ENCODE peak calls at places on chromosomes 3 and 15, in six cellular contexts. X is suprapubic skin, E is lower lobe of right lung, L is aorta, T is DND-41, F is WERI-Rb-1. Q is an unnamed sample.

GRCh38 chr3:189563841-189564563 is 67.2 kb upstream of the TP63 start:
- DNase-seq in X (no peak), E (no peak), L (no peak), T (no peak), F (no peak), Q (no peak)

GRCh38 chr15:68626739-68627138 is 47.9 kb downstream of the CORO2B start:
- DNase-seq in X (no peak), E (no peak), L (no peak), T (no peak), F (no peak), Q (no peak)

GRCh38 chr3:105402287-105402801 is 35.6 kb downstream of the ALCAM start:
- DNase-seq in X (no peak), E (no peak), L (no peak), T (no peak), F (no peak), Q (no peak)

GRCh38 chr15:64455951-64456350 is 4.4 kb upstream of the ZNF609 start:
- DNase-seq in X (no peak), E (no peak), L (peak; percentile 73), T (no peak), F (no peak), Q (no peak)

GRCh38 chr3:64352596-64352989 is 127.3 kb upstream of the PRICKLE2 start:
- DNase-seq in X (no peak), E (no peak), L (no peak), T (no peak), F (no peak), Q (no peak)

GRCh38 chr15:31387483-31388118 is 61.0 kb downstream of the KLF13 start:
- DNase-seq in X (peak; percentile 3), E (no peak), L (peak; percentile 68), T (peak; percentile 43), F (no peak), Q (no peak)

GRCh38 chr3:114079761-114080160 is 23.2 kb downstream of the QTRT2 start:
- DNase-seq in X (no peak), E (no peak), L (no peak), T (no peak), F (no peak), Q (no peak)

GRCh38 chr3:10942806-10943205 is 49.7 kb upstream of the SLC6A1 start:
- DNase-seq in X (no peak), E (no peak), L (no peak), T (no peak), F (no peak), Q (no peak)

GRCh38 chr3:64295594-64295993 is 70.3 kb upstream of the PRICKLE2 start:
- DNase-seq in X (peak; percentile 64), E (no peak), L (peak; percentile 52), T (no peak), F (no peak), Q (no peak)

GRCh38 chr15:61835029-61835428 is 225.2 kb downstream of the VPS13C start:
- DNase-seq in X (no peak), E (no peak), L (no peak), T (no peak), F (no peak), Q (no peak)

GRCh38 chr3:136473716-136474326 is 223.7 kb downstream of the PCCB start:
- DNase-seq in X (no peak), E (no peak), L (no peak), T (no peak), F (no peak), Q (no peak)

GRCh38 chr15:71449956-71450355 is 334.7 kb downstream of the THSD4 start:
- DNase-seq in X (no peak), E (no peak), L (no peak), T (no peak), F (no peak), Q (no peak)
- H3K36me3 ChIP-seq in X (no peaks in the 10 kb centered on the region), E (no peaks in the 10 kb centered on the region), L (no peaks in the 10 kb centered on the region), T (no peaks in the 10 kb centered on the region), F (no peaks in the 10 kb centered on the region), Q (no peaks in the 10 kb centered on the region)

DNA sequence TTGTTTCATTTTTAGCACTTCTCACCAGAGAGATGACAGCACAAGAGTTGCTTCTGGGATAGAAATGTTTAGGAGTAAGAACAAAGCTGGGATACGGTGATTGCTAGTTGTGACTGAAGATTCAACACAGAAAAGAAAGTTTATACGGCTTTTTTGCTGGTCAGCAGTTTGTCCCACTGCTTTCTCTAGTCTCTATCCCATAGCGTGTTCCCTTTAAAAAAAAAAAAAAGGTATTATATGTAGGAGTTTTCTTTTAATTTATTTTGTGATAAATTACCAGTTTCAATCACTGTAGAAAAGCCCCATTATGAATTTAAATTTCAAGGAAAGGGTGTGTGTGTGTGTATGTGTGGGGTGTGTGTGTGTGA is 48.0 kb downstream of the PGPEP1L start:
- DNase-seq in X (no peak), E (no peak), L (no peak), T (no peak), F (no peak), Q (no peak)
- H3K27ac ChIP-seq in X (no peak overlapping the region), E (no peak overlapping the region), L (no peak overlapping the region), T (peak overlapping the region; percentile 37), F (peak overlapping the region; percentile 53), Q (no peak overlapping the region)

GRCh38 chr15:49026700-49027099 is 19.5 kb downstream of the SECISBP2L start:
- DNase-seq in X (no peak), E (no peak), L (no peak), T (no peak), F (no peak), Q (no peak)

GRCh38 chr15:49023354-49023753 is 22.9 kb downstream of the SECISBP2L start:
- DNase-seq in X (no peak), E (no peak), L (no peak), T (no peak), F (no peak), Q (no peak)

GRCh38 chr15:49024840-49025239 is 21.4 kb downstream of the SECISBP2L start:
- DNase-seq in X (no peak), E (no peak), L (no peak), T (no peak), F (no peak), Q (no peak)
- H3K36me3 ChIP-seq in X (peaks cover 61% of the 10 kb centered on the region), E (peaks cover 96% of the 10 kb centered on the region), L (no peaks in the 10 kb centered on the region), T (peaks cover 3% of the 10 kb centered on the region), F (peaks cover 15% of the 10 kb centered on the region), Q (peaks cover 84% of the 10 kb centered on the region)

DNA sequence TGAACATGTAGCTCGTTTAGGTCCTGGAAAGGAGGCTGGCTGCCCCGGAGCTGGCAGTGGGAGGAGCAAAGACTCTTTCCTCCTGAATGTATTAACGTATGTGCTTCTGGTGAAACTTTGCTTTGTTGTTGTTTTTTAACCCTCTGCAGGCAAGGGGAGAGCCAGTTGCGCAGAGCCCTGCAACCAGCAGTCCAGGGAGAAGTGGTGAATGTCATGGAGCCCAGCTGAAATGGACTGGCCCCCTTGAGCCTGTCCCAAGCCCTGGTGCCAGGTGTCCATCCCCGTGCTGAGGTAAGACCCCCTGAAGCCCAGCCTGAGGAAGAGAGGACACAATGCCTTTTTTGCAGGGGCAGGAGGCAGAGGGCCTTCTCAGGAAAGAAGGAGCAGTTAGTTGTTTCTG is 33.3 kb downstream of the ST6GAL1 start:
- DNase-seq in X (no peak), E (no peak), L (no peak), T (no peak), F (no peak), Q (no peak)
- H3K27ac ChIP-seq in X (no peak overlapping the region), E (no peak overlapping the region), L (no peak overlapping the region), T (no peak overlapping the region), F (no peak overlapping the region), Q (no peak overlapping the region)

GRCh38 chr3:15083190-15083700 is 15.7 kb downstream of the RBSN start:
- DNase-seq in X (no peak), E (no peak), L (no peak), T (no peak), F (no peak), Q (no peak)

GRCh38 chr3:15086699-15087098 is 12.2 kb downstream of the RBSN start:
- DNase-seq in X (no peak), E (no peak), L (no peak), T (no peak), F (no peak), Q (no peak)

GRCh38 chr3:15081960-15082664 is 16.8 kb downstream of the RBSN start:
- DNase-seq in X (no peak), E (peak; percentile 64), L (peak; percentile 53), T (no peak), F (no peak), Q (no peak)

GRCh38 chr3:15089201-15089600 is 9.7 kb downstream of the RBSN start:
- DNase-seq in X (no peak), E (no peak), L (no peak), T (no peak), F (no peak), Q (no peak)

GRCh38 chr3:15086263-15086662 is 12.7 kb downstream of the RBSN start:
- DNase-seq in X (no peak), E (no peak), L (no peak), T (no peak), F (no peak), Q (no peak)
- H3K36me3 ChIP-seq in X (peaks cover 80% of the 10 kb centered on the region), E (peaks cover 100% of the 10 kb centered on the region), L (peaks cover 19% of the 10 kb centered on the region), T (peaks cover 82% of the 10 kb centered on the region), F (peaks cover 72% of the 10 kb centered on the region), Q (peaks cover 87% of the 10 kb centered on the region)

GRCh38 chr15:58854598-58854997 is 78.9 kb downstream of the SLTM start:
- DNase-seq in X (no peak), E (no peak), L (no peak), T (no peak), F (no peak), Q (no peak)
- H3K27ac ChIP-seq in X (no peak overlapping the region), E (no peak overlapping the region), L (no peak overlapping the region), T (no peak overlapping the region), F (no peak overlapping the region), Q (no peak overlapping the region)

DNA sequence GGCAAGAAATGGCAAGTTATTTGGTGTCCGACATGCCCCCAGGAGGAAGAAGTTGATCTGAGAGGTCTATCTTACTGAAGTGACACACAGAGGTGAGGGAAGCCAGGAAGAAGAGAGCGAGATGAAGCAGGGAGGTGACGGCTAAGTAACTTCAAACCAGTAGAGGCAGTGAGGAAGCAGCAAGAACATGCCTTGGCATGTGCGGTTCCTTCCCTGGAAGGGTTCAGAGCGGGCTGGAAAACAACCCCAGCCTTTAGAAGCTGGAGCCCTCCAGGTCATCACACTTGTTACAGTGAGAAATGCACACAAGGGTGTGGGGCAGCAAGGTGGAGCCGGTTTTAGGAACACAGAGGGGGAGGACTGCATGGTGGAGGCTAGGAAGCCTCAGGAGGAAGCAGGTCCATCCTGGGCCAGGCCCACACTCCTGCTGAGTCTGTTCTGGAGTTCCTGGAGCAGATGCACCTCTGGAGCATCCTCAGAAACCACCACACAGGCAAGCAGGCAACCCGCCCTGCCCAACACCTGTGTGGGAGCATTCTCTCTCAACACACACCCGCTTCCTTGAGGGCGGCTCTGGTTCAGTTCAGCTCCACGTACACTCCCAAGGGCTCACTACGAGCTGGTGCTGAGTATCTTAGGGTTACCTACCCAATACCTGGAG is 47.1 kb downstream of the POC1A start:
- DNase-seq in X (no peak), E (peak; percentile 30), L (peak; percentile 11), T (no peak), F (no peak), Q (no peak)
- H3K36me3 ChIP-seq in X (no peaks in the 10 kb centered on the region), E (no peaks in the 10 kb centered on the region), L (no peaks in the 10 kb centered on the region), T (peaks cover 87% of the 10 kb centered on the region), F (peaks cover under 1% of the 10 kb centered on the region), Q (no peaks in the 10 kb centered on the region)

GRCh38 chr3:159850481-159850880 is 138.2 kb upstream of the IL12A start:
- DNase-seq in X (no peak), E (no peak), L (no peak), T (no peak), F (no peak), Q (no peak)

GRCh38 chr3:159852256-159852655 is 136.4 kb upstream of the IL12A start:
- DNase-seq in X (no peak), E (no peak), L (no peak), T (no peak), F (no peak), Q (no peak)

GRCh38 chr3:159854500-159855124 is 134.0 kb upstream of the IL12A start:
- DNase-seq in X (no peak), E (no peak), L (no peak), T (no peak), F (no peak), Q (no peak)

GRCh38 chr3:159853506-159853864 is 135.2 kb upstream of the IL12A start:
- DNase-seq in X (no peak), E (no peak), L (no peak), T (no peak), F (no peak), Q (no peak)

GRCh38 chr3:159852821-159853505 is 135.7 kb upstream of the IL12A start:
- DNase-seq in X (no peak), E (peak; percentile 82), L (peak; percentile 56), T (no peak), F (peak; percentile 29), Q (no peak)
- H3K27ac ChIP-seq in X (no peak overlapping the region), E (peak overlapping the region; percentile 71), L (peak overlapping the region; percentile 54), T (no peak overlapping the region), F (no peak overlapping the region), Q (peak overlapping the region; percentile 84)

Q was measured in esophagus muscularis mucosa.